ENCODE peak calls at places on chromosomes 3 and 15, in six cellular contexts. T, F, P, C, U and B are unnamed samples.
A peak's percentile ranks its signal among the peaks of the same experiment; 100 is the strongest.

GRCh38 chr3:13011369-13012227 is 61.6 kb downstream of the IQSEC1 start:
- DNase-seq in U (no peak), C (peak; percentile 97), P (no peak), T (no peak), F (peak; percentile 17), B (no peak)

GRCh38 chr15:23823508-23823907 is 136.4 kb upstream of the NDN start:
- DNase-seq in T (no peak), U (no peak), C (no peak), P (peak; percentile 56), F (no peak), B (no peak)

GRCh38 chr3:33716227-33716626 is 1.8 kb downstream of the CLASP2 start:
- DNase-seq in P (no peak), U (no peak), C (no peak), F (no peak), T (no peak), B (no peak)

GRCh38 chr15:29652595-29652994 is 169.7 kb downstream of the TJP1 start:
- DNase-seq in T (no peak), P (no peak), F (peak; percentile 97), C (no peak), U (no peak), B (no peak)

GRCh38 chr15:85671156-85671555 is 123.6 kb downstream of the KLHL25 start:
- DNase-seq in U (no peak), C (no peak), F (no peak), P (no peak), T (no peak), B (no peak)

GRCh38 chr3:32460031-32460749 is 42.5 kb downstream of the CMTM6 start:
- DNase-seq in F (no peak), C (peak; percentile 89), P (peak; percentile 60), U (no peak), T (no peak), B (no peak)

GRCh38 chr3:9930804-9931418 is 2.7 kb upstream of the CRELD1 start:
- DNase-seq in F (no peak), P (no peak), T (no peak), C (no peak), U (no peak), B (no peak)

GRCh38 chr3:140924097-140924873 is 17.4 kb upstream of the SLC25A36 start:
- DNase-seq in U (no peak), P (no peak), T (no peak), F (no peak), C (no peak), B (no peak)

GRCh38 chr15:68220967-68221366 is 8.6 kb downstream of the CLN6 start:
- DNase-seq in F (no peak), T (no peak), P (no peak), U (no peak), C (no peak), B (no peak)

GRCh38 chr3:168094877-168095610 is 680 bp downstream of the GOLIM4 start:
- DNase-seq in P (no peak), U (peak; percentile 12), T (peak; percentile 52), F (peak; percentile 50), C (peak; percentile 91), B (peak; percentile 4)

GRCh38 chr3:23748398-23749110 is 57.2 kb upstream of the UBE2E1 start:
- DNase-seq in P (no peak), C (no peak), U (no peak), T (no peak), F (no peak), B (no peak)

GRCh38 chr3:176767385-176767784 is 429.9 kb downstream of the TBL1XR1 start:
- DNase-seq in T (peak; percentile 99), F (peak; percentile 4), P (no peak), U (peak; percentile 27), C (no peak), B (no peak)

GRCh38 chr3:125061170-125061569 is 5.4 kb upstream of the HEG1 start:
- DNase-seq in F (peak; percentile 34), T (no peak), C (no peak), U (no peak), P (no peak), B (no peak)

GRCh38 chr15:41207687-41208448 is 22.7 kb downstream of the EXD1 start:
- DNase-seq in C (no peak), T (peak; percentile 61), U (no peak), P (no peak), F (no peak), B (no peak)

GRCh38 chr3:56408761-56409196 is 59.5 kb downstream of the ERC2 start:
- DNase-seq in C (no peak), P (no peak), T (no peak), U (no peak), F (no peak), B (no peak)

GRCh38 chr3:156761713-156762575 is 64.2 kb upstream of the LEKR1 start:
- DNase-seq in T (no peak), C (no peak), U (no peak), F (no peak), P (no peak), B (no peak)

GRCh38 chr3:43638594-43639447 is 17.0 kb upstream of the ANO10 start:
- DNase-seq in C (peak; percentile 78), F (no peak), T (peak; percentile 54), P (no peak), U (no peak), B (no peak)

GRCh38 chr3:44028-44676 is 152.4 kb upstream of the CHL1 start:
- DNase-seq in T (no peak), U (no peak), C (no peak), P (no peak), F (no peak), B (no peak)

GRCh38 chr15:71228403-71228802 is 113.1 kb downstream of the THSD4 start:
- DNase-seq in C (no peak), F (no peak), U (no peak), P (no peak), T (no peak), B (no peak)

GRCh38 chr3:28667646-28668376 is 319.2 kb upstream of the AZI2 start:
- DNase-seq in C (no peak), U (no peak), F (peak; percentile 68), P (peak; percentile 49), T (peak; percentile 27), B (peak; percentile 9)

GRCh38 chr15:89611317-89611716 is 36.0 kb downstream of the TICRR start:
- DNase-seq in C (no peak), P (no peak), T (no peak), U (no peak), F (no peak), B (no peak)

GRCh38 chr15:82643992-82644391 is 3.2 kb downstream of the CPEB1 start:
- DNase-seq in T (no peak), C (no peak), U (no peak), F (no peak), P (no peak), B (no peak)

GRCh38 chr3:28326458-28326926 is 22.0 kb upstream of the ZCWPW2 start:
- DNase-seq in C (no peak), U (no peak), P (no peak), T (peak; percentile 56), F (no peak), B (no peak)

GRCh38 chr15:52144656-52145055 is 32.1 kb upstream of the BCL2L10 start:
- DNase-seq in F (no peak), C (no peak), T (peak; percentile 73), P (no peak), U (no peak), B (no peak)

GRCh38 chr3:70970136-70970535 is 613.4 kb downstream of the FOXP1 start:
- DNase-seq in F (no peak), C (no peak), T (no peak), P (no peak), U (no peak), B (no peak)

GRCh38 chr3:134423153-134423552 is 48.9 kb upstream of the AMOTL2 start:
- DNase-seq in F (peak; percentile 54), C (no peak), U (no peak), T (no peak), P (no peak), B (no peak)

GRCh38 chr3:134419214-134419965 is 45.1 kb upstream of the AMOTL2 start:
- DNase-seq in U (no peak), C (no peak), F (peak; percentile 52), P (no peak), T (no peak), B (no peak)

GRCh38 chr3:134425943-134426342 is 51.7 kb upstream of the AMOTL2 start:
- DNase-seq in C (no peak), T (no peak), F (no peak), U (no peak), P (no peak), B (no peak)

DNA sequence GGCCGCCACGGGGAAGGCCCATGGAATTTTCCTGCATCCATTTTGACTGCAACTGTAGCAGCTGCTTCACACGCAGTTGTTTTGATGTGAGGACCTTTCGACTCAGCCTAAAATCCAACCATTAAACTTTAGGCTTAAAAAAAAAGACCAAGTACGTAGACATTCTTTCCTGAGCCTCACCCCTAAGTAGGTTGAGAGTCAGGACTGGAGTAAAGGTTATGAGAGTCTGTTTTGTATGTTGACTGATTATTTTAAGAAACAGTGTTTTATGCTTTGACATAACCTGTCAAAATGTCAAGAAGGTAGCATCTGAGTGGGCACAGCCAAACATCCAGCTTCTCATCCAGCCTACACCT is 45.7 kb upstream of the AMOTL2 start:
- DNase-seq in P (no peak), T (no peak), F (no peak), U (no peak), C (no peak), B (no peak)
- H3K4me1 ChIP-seq in P (peaks cover 3% of the 10 kb centered on the region), T (no peaks in the 10 kb centered on the region), F (peaks cover 13% of the 10 kb centered on the region), U (no peaks in the 10 kb centered on the region), C (no peaks in the 10 kb centered on the region), B (no peaks in the 10 kb centered on the region)

GRCh38 chr3:67031986-67032385 is 33.9 kb downstream of the KBTBD8 start:
- DNase-seq in C (no peak), F (no peak), T (no peak), P (no peak), U (no peak), B (no peak)

GRCh38 chr3:67034371-67034770 is 36.3 kb downstream of the KBTBD8 start:
- DNase-seq in T (no peak), U (no peak), F (no peak), P (no peak), C (no peak), B (no peak)

GRCh38 chr3:67033091-67033490 is 35.0 kb downstream of the KBTBD8 start:
- DNase-seq in U (no peak), C (no peak), P (no peak), T (no peak), F (no peak), B (no peak)

GRCh38 chr3:67037615-67038014 is 39.5 kb downstream of the KBTBD8 start:
- DNase-seq in C (no peak), F (no peak), T (no peak), U (no peak), P (no peak), B (no peak)
- TF ChIP-seq CTCF in C (peak; percentile 22), F (no peak), T (no peak), U (no peak), P (no peak), B (no peak)

DNA sequence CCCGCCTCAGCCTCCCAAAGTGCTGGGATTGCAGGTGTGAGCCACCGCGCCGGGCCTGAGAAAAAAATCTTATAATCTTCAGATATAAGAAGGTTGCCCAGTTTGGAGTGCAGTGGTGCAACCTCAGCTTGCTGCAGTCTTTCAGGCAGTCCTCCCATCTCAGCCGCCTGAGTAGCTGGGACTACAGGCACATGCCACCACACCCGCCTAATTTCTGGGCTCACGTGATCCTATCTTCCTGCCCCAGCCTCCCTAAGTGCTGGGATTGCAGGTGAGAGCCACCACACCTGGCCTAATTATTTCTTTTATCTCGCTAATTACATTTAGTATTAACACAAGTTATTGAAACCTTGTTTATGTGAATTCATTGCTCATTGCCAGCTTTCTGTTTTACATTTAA is 13.5 kb downstream of the PAK2 start:
- DNase-seq in P (no peak), C (no peak), F (no peak), U (no peak), T (no peak), B (no peak)
- H3K9me3 ChIP-seq in P (no peaks in the 10 kb centered on the region), C (peaks cover 23% of the 10 kb centered on the region), F (no peaks in the 10 kb centered on the region), U (peaks cover 10% of the 10 kb centered on the region), T (peaks cover 5% of the 10 kb centered on the region), B (peaks cover 3% of the 10 kb centered on the region)

GRCh38 chr3:60246361-60246760 is 1004.9 kb downstream of the FHIT start:
- DNase-seq in T (no peak), U (no peak), F (no peak), C (no peak), P (no peak), B (no peak)
- H3K4me1 ChIP-seq in T (no peaks in the 10 kb centered on the region), U (no peaks in the 10 kb centered on the region), F (no peaks in the 10 kb centered on the region), C (no peaks in the 10 kb centered on the region), P (no peaks in the 10 kb centered on the region), B (no peaks in the 10 kb centered on the region)